ENCODE peak calls at places on chromosomes 2 and 18, in ten cellular contexts. Z, H, L, C, F, U, W, O, B and G are unnamed samples.

GRCh38 chr18:62248313-62248712 is 61.3 kb downstream of the RELCH start:
- DNase-seq in Z (no peak), H (no peak), L (no peak), C (no peak), F (no peak), U (no peak), W (no peak), O (no peak), B (no peak), G (no peak)

GRCh38 chr2:204483497-204484164 is 61.6 kb upstream of the PARD3B start:
- DNase-seq in Z (no peak), H (no peak), L (no peak), C (no peak), F (no peak), U (peak; percentile 56), W (no peak), O (no peak), B (no peak), G (no peak)

GRCh38 chr2:130920417-130921030 is 83.8 kb downstream of the ARHGEF4 start:
- DNase-seq in Z (peak; percentile 73), H (peak; percentile 74), L (peak; percentile 57), C (peak; percentile 92), F (peak; percentile 84), U (peak; percentile 84), W (no peak), O (peak; percentile 22), B (no peak), G (peak; percentile 45)

GRCh38 chr2:181054256-181054655 is 73.9 kb downstream of the UBE2E3 start:
- DNase-seq in Z (no peak), H (no peak), L (no peak), C (no peak), F (no peak), U (no peak), W (no peak), O (no peak), B (no peak), G (no peak)

GRCh38 chr2:135245055-135245454 is 193.0 kb downstream of the RAB3GAP1 start:
- DNase-seq in Z (no peak), H (no peak), L (no peak), C (no peak), F (peak; percentile 41), U (no peak), W (no peak), O (no peak), B (no peak), G (peak; percentile 13)

GRCh38 chr2:144606756-144607498 is 87.0 kb upstream of the ZEB2 start:
- DNase-seq in Z (no peak), H (no peak), L (no peak), C (no peak), F (no peak), U (no peak), W (no peak), O (no peak), B (no peak), G (no peak)

GRCh38 chr2:63735931-63736820 is 105.5 kb upstream of the UGP2 start:
- DNase-seq in Z (no peak), H (no peak), L (no peak), C (no peak), F (peak; percentile 50), U (no peak), W (no peak), O (peak; percentile 67), B (no peak), G (peak; percentile 17)

GRCh38 chr18:57918601-57919000 is 115.5 kb upstream of the ATP8B1 start:
- DNase-seq in Z (no peak), H (peak; percentile 78), L (no peak), C (no peak), F (no peak), U (no peak), W (no peak), O (no peak), B (no peak), G (no peak)

GRCh38 chr2:124683536-124684407 is 658.7 kb downstream of the CNTNAP5 start:
- DNase-seq in Z (no peak), H (no peak), L (no peak), C (no peak), F (peak; percentile 10), U (no peak), W (no peak), O (no peak), B (no peak), G (no peak)

GRCh38 chr2:156625360-156625995 is 189.3 kb downstream of the GPD2 start:
- DNase-seq in Z (no peak), H (no peak), L (no peak), C (no peak), F (no peak), U (no peak), W (no peak), O (no peak), B (peak; percentile 20), G (no peak)

GRCh38 chr2:182970486-182970885 is 67.8 kb downstream of the NCKAP1 start:
- DNase-seq in Z (no peak), H (no peak), L (no peak), C (no peak), F (no peak), U (no peak), W (no peak), O (no peak), B (no peak), G (no peak)

GRCh38 chr18:77679869-77680268 is 430.2 kb downstream of the GALR1 start:
- DNase-seq in Z (no peak), H (no peak), L (no peak), C (no peak), F (no peak), U (no peak), W (no peak), O (no peak), B (no peak), G (no peak)

GRCh38 chr2:125471963-125472362 is 1184.0 kb upstream of the GYPC start:
- DNase-seq in Z (peak; percentile 56), H (peak; percentile 38), L (no peak), C (peak; percentile 75), F (peak; percentile 37), U (peak; percentile 54), W (no peak), O (no peak), B (no peak), G (no peak)

GRCh38 chr2:203892207-203892606 is 24.6 kb downstream of the CTLA4 start:
- DNase-seq in Z (no peak), H (no peak), L (no peak), C (no peak), F (no peak), U (no peak), W (no peak), O (no peak), B (no peak), G (no peak)

GRCh38 chr18:41972067-41973000 is 17.3 kb downstream of the PIK3C3 start:
- DNase-seq in Z (no peak), H (no peak), L (no peak), C (no peak), F (peak; percentile 25), U (no peak), W (no peak), O (no peak), B (no peak), G (no peak)

DNA sequence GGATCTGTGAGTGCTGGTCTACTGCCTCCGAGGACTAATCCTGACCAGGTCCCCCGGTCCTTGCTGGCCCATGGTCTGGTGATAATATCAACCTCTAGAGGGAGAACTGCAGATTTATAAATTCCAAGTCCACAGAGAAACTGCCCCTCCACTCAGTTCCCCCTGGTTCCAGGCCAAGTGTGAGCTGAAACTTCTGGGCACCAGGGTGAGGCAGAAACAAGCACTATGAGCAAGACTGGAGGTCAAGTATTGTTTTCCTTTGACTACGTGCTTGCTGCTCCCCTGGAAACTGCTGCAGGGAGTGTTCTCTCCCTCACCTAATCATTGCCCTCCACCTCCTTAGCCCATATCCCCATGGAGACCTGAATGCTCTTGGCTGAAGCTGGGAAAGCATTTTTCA is 135.3 kb downstream of the RDH14 start:
- DNase-seq in Z (no peak), H (no peak), L (no peak), C (no peak), F (peak; percentile 43), U (no peak), W (no peak), O (no peak), B (no peak), G (no peak)
- TF ChIP-seq CTCF in Z (no peak), H (peak; percentile 8), L (no peak), C (no peak), F (no peak), U (no peak), W (no peak), O (no peak), B (no peak), G (peak; percentile 13)

GRCh38 chr18:6210349-6211173 is 204.2 kb downstream of the L3MBTL4 start:
- DNase-seq in Z (no peak), H (no peak), L (no peak), C (no peak), F (no peak), U (no peak), W (no peak), O (no peak), B (no peak), G (no peak)
- TF ChIP-seq CTCF in Z (no peak), H (no peak), L (no peak), C (no peak), F (no peak), U (no peak), W (no peak), O (no peak), B (no peak), G (no peak)

GRCh38 chr2:31384771-31385276 is 29.7 kb downstream of the XDH start:
- DNase-seq in Z (no peak), H (no peak), L (no peak), C (no peak), F (peak; percentile 91), U (no peak), W (no peak), O (peak; percentile 82), B (no peak), G (peak; percentile 94)

GRCh38 chr2:31386172-31386571 is 28.4 kb downstream of the XDH start:
- DNase-seq in Z (no peak), H (no peak), L (no peak), C (no peak), F (no peak), U (no peak), W (no peak), O (no peak), B (no peak), G (no peak)

GRCh38 chr2:31388736-31389135 is 25.8 kb downstream of the XDH start:
- DNase-seq in Z (no peak), H (no peak), L (no peak), C (no peak), F (no peak), U (no peak), W (no peak), O (no peak), B (no peak), G (no peak)

GRCh38 chr2:31387850-31388249 is 26.7 kb downstream of the XDH start:
- DNase-seq in Z (no peak), H (peak; percentile 26), L (no peak), C (no peak), F (no peak), U (no peak), W (no peak), O (no peak), B (no peak), G (no peak)

GRCh38 chr2:31386648-31387047 is 27.9 kb downstream of the XDH start:
- DNase-seq in Z (no peak), H (peak; percentile 43), L (no peak), C (peak; percentile 53), F (no peak), U (no peak), W (no peak), O (no peak), B (no peak), G (no peak)
- TF ChIP-seq CTCF in Z (no peak), H (peak; percentile 36), L (no peak), C (no peak), F (no peak), U (no peak), W (no peak), O (no peak), B (no peak), G (peak; percentile 17)

GRCh38 chr2:174035981-174036742 is 71.0 kb upstream of the SP3 start:
- DNase-seq in Z (no peak), H (no peak), L (peak; percentile 67), C (no peak), F (peak; percentile 64), U (no peak), W (no peak), O (no peak), B (no peak), G (no peak)
- TF ChIP-seq CTCF in Z (no peak), H (peak; percentile 17), L (peak; percentile 44), C (no peak), F (peak; percentile 49), U (peak; percentile 46), W (peak; percentile 52), O (peak; percentile 42), B (no peak), G (peak; percentile 56)